ENCODE peak calls at places on chromosomes 16 and 17, in four cellular contexts. F, G, D and O are unnamed samples.

GRCh38 chr16:65229191-65229662 is 107.4 kb upstream of the CDH11 start:
- DNase-seq in F (peak; percentile 3), G (peak; percentile 4), D (no peak), O (no peak)

GRCh38 chr16:80117731-80118130 is 423.1 kb upstream of the DYNLRB2 start:
- DNase-seq in F (no peak), G (no peak), D (no peak), O (no peak)

GRCh38 chr16:76338472-76338871 is 61.3 kb downstream of the CNTNAP4 start:
- DNase-seq in F (no peak), G (no peak), D (no peak), O (no peak)

GRCh38 chr17:82301916-82302497 is 15.4 kb downstream of the CD7 start:
- DNase-seq in F (no peak), G (no peak), D (no peak), O (no peak)

GRCh38 chr17:48068491-48068961 is 20.4 kb downstream of the NFE2L1 start:
- DNase-seq in F (peak; percentile 49), G (peak; percentile 71), D (no peak), O (no peak)

GRCh38 chr17:40540448-40540847 is 24.8 kb downstream of the CCR7 start:
- DNase-seq in F (no peak), G (no peak), D (no peak), O (peak; percentile 39)

GRCh38 chr16:85316321-85316919 is 204.1 kb upstream of the CIBAR2 start:
- DNase-seq in F (peak; percentile 41), G (peak; percentile 77), D (peak; percentile 76), O (peak; percentile 35)

GRCh38 chr17:39997543-39997942 is 16.9 kb downstream of the PSMD3 start:
- DNase-seq in F (no peak), G (no peak), D (no peak), O (no peak)

GRCh38 chr16:70565053-70565452 is 41.4 kb downstream of the SF3B3 start:
- DNase-seq in F (no peak), G (no peak), D (no peak), O (no peak)

GRCh38 chr17:4173771-4174170 is 30.8 kb downstream of the CYB5D2 start:
- DNase-seq in F (no peak), G (no peak), D (no peak), O (no peak)

GRCh38 chr16:23518435-23518891 is 8.2 kb upstream of the GGA2 start:
- DNase-seq in F (no peak), G (peak; percentile 28), D (no peak), O (no peak)

GRCh38 chr16:4420703-4421102 is 4.3 kb upstream of the CORO7 start:
- DNase-seq in F (no peak), G (no peak), D (no peak), O (no peak)

GRCh38 chr17:63550816-63551639 is 751 bp downstream of the DCAF7 start:
- DNase-seq in F (peak; percentile 58), G (peak; percentile 47), D (peak; percentile 19), O (no peak)

GRCh38 chr16:89437991-89438390 is 52.4 kb downstream of the ANKRD11 start:
- DNase-seq in F (no peak), G (no peak), D (no peak), O (no peak)

GRCh38 chr17:39782481-39782880 is 44.7 kb downstream of the GRB7 start:
- DNase-seq in F (peak; percentile 64), G (no peak), D (no peak), O (no peak)

GRCh38 chr17:6460531-6461161 is 16.4 kb downstream of the PIMREG start:
- DNase-seq in F (no peak), G (no peak), D (no peak), O (no peak)

GRCh38 chr17:58020401-58020800 is 13.4 kb upstream of the SRSF1 start:
- DNase-seq in F (no peak), G (no peak), D (no peak), O (no peak)

GRCh38 chr16:84247844-84248243 is 8.0 kb upstream of the KCNG4 start:
- DNase-seq in F (peak; percentile 43), G (peak; percentile 15), D (no peak), O (no peak)

GRCh38 chr16:19374402-19374801 is 43.3 kb upstream of the TMC5 start:
- DNase-seq in F (no peak), G (no peak), D (no peak), O (no peak)

GRCh38 chr16:50692999-50693781 is at the start of gene NOD2:
- DNase-seq in F (no peak), G (peak; percentile 24), D (peak; percentile 51), O (no peak)

GRCh38 chr16:54281535-54282201 is 4.9 kb downstream of the IRX3 start:
- DNase-seq in F (no peak), G (no peak), D (no peak), O (no peak)

GRCh38 chr16:89691231-89691985 is 4.9 kb downstream of the CDK10 start:
- DNase-seq in F (no peak), G (no peak), D (no peak), O (no peak)

GRCh38 chr17:44376124-44376523 is 12.5 kb upstream of the FAM171A2 start:
- DNase-seq in F (no peak), G (peak; percentile 61), D (no peak), O (no peak)

GRCh38 chr16:48503779-48504178 is 106.2 kb downstream of the N4BP1 start:
- DNase-seq in F (peak; percentile 73), G (peak; percentile 95), D (no peak), O (no peak)

GRCh38 chr17:19389386-19389785 is 2.4 kb upstream of the MFAP4 start:
- DNase-seq in F (no peak), G (no peak), D (no peak), O (no peak)

GRCh38 chr17:77695386-77695785 is 263.1 kb upstream of the TNRC6C start:
- DNase-seq in F (no peak), G (no peak), D (no peak), O (no peak)

GRCh38 chr17:7912927-7913524 is 3.1 kb downstream of the RNF227 start:
- DNase-seq in F (peak; percentile 66), G (peak; percentile 88), D (no peak), O (no peak)

GRCh38 chr16:81697886-81698635 is 81.0 kb upstream of the PLCG2 start:
- DNase-seq in F (peak; percentile 44), G (no peak), D (no peak), O (no peak)

GRCh38 chr16:1458336-1458976 is 14.1 kb upstream of the CCDC154 start:
- DNase-seq in F (no peak), G (peak; percentile 82), D (no peak), O (no peak)

GRCh38 chr17:55114283-55114682 is 145.7 kb downstream of the STXBP4 start:
- DNase-seq in F (no peak), G (no peak), D (no peak), O (no peak)

GRCh38 chr16:28937222-28937876 is 5.6 kb downstream of the CD19 start:
- DNase-seq in F (no peak), G (no peak), D (no peak), O (no peak)

GRCh38 chr16:79265701-79266100 is 334.8 kb downstream of the MAF start:
- DNase-seq in F (no peak), G (no peak), D (no peak), O (no peak)

GRCh38 chr16:69270831-69271230 is 40.3 kb upstream of the VPS4A start:
- DNase-seq in F (no peak), G (no peak), D (no peak), O (no peak)

GRCh38 chr16:30049871-30050270 is 15.7 kb upstream of the ALDOA start:
- DNase-seq in F (no peak), G (no peak), D (no peak), O (no peak)

DNA sequence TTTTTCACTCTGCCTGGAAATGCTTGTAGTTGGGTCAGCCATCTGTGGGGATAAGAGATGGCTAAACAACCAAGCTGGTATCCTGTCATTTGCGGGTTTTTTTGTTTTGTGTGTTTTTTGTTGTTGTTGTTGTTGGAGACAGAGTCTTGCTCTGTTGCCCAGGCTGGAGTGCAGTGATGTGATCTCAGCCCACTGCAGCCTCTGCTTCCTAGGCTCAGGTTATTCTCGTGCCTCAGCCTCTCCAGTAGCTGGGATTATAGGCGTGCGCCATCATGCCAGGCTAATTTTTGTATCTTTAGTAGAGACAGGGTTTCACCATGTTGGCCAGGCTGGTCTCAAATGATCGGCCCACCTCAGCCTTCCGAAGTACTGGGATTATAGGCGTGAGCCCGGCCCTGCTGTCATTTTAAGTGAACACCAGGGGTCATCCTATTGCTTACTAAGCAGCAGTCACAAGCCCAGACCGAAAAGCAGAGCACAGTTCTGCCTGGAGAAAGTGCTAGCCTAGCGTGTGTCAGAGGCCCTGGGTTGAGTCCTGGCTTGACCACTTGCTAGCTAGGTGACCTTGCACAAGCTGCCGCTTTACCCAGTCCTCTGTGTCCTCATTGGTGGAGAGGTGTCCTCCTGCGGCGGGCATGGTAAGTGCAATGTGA is 4.6 kb downstream of the SMCR8 start:
- DNase-seq in F (peak; percentile 49), G (peak; percentile 81), D (peak; percentile 27), O (no peak)
- TF ChIP-seq CTCF in F (peak; percentile 56), G (peak; percentile 59), D (peak; percentile 19), O (no peak)

DNA sequence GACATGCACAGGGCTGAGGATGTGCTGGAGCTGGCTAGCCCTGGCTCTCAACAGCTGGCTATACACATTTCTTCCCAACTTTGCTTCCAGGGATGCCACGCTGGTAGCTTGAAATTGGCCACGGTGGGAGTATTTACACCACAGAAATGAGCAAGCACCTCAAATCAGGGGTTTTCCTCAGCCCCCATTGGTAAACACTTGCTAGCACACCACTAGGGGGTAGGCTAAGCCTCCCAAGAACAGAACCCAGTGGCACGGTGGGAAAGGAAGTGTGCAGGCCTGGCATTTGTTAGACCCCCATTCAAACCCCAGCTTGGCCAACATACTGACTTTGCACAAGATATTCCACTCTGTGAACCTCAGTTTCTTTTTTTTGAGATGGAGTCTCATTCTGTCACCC is 12.9 kb downstream of the DRC3 start:
- DNase-seq in F (no peak), G (peak; percentile 28), D (no peak), O (no peak)
- TF ChIP-seq CTCF in F (no peak), G (no peak), D (no peak), O (no peak)

DNA sequence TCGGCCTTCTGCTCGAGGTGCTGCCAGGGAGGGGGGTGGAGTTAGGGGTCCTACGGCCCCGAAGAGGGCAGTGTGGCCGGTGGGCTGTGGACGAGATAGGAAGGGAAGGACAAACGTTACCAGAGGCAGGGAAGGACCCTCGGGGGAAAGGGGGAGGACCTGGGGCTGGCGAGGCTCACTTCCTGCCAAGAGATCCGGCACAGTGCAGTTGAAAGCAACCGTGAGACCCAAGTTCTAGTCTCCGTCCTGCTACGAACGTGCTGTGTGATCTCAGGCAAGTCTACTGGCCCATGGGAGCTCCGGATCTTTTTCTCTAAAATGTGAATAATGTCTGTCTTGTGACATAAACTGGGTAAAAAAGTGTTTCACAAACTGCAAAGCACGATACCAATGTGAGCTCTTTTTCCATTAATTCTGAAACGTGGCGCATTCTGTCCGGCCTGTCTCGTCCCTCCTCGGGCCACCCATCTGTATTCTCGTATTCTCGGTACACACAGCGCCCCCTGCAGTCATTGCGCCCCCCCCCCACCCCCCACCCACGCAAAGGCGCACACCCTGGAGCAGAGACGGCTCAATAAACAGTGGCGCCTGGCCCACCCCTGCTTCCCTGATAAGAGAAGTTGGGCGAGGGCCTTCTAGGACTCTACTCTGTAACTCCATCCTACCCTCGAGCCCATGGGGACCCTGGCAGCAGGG is 8.8 kb downstream of the CYGB start:
- DNase-seq in F (no peak), G (peak; percentile 52), D (no peak), O (no peak)
- TF ChIP-seq CTCF in F (no peak), G (no peak), D (no peak), O (no peak)

DNA sequence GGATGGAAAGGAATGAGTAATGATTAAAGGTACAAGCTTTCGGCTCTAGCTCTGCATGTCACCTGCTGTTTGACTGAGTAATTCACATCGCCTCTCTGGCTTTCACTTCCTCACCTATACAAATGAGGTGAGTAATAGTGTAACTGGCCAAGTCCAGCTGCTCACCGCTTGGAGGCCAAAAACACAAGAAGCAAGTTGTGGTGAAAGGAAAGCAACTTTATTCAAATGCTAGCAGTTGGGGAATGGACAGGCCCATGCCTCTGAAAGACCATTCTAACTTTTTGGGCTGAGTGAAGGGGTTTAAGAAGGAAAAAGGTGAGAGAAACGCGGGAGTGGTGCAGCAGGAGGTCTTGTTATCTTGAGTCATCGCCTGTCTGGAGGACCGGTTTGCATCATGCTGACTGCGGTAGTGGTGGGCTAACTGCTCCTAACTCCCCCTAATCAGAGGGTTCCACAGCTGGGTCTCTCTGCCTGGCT is 45.7 kb upstream of the CSNK2A2 start:
- DNase-seq in F (no peak), G (no peak), D (no peak), O (no peak)
- TF ChIP-seq CTCF in F (no peak), G (no peak), D (no peak), O (no peak)